ENCODE peak calls at places on chromosomes 4 and X, in ten cellular contexts. Y is chondrocyte, L is IMR-90, J is endothelial cell, R is fibroblast of pulmonary artery, E is ovary, N is GM20000, O is BJ, T is SK-N-SH, G is lower lobe of right lung. W is an unnamed sample.

GRCh38 chrX:30762754-30763153 is 109.5 kb downstream of the GK start:
- DNase-seq in Y (no peak), L (no peak), J (no peak), R (no peak), E (no peak), N (no peak), O (no peak), T (no peak), G (no peak), W (no peak)

GRCh38 chr4:1723131-1723801 is 1.9 kb downstream of the TACC3 start:
- DNase-seq in Y (peak), L (no peak), J (no peak), R (no peak), E (peak), N (no peak), O (no peak), T (no peak), G (peak), W (no peak)

GRCh38 chr4:105970371-105970770 is 75.1 kb downstream of the NPNT start:
- DNase-seq in Y (no peak), L (no peak), J (no peak), R (no peak), E (no peak), N (no peak), O (no peak), T (no peak), G (no peak), W (no peak)

GRCh38 chrX:19063030-19063429 is 59.2 kb downstream of the ADGRG2 start:
- DNase-seq in Y (no peak), L (peak), J (no peak), R (no peak), E (no peak), N (no peak), O (no peak), T (no peak), G (no peak), W (no peak)

GRCh38 chrX:69615779-69616519 is at the start of gene EDA:
- DNase-seq in Y (peak), L (peak), J (peak), R (peak), E (peak), N (peak), O (no peak), T (peak), G (peak), W (no peak)

GRCh38 chr4:148015468-148015867 is 283.6 kb downstream of the ARHGAP10 start:
- DNase-seq in Y (no peak), L (no peak), J (no peak), R (no peak), E (no peak), N (no peak), O (no peak), T (no peak), G (no peak), W (no peak)

GRCh38 chr4:4269856-4270255 is 20.1 kb downstream of the LYAR start:
- DNase-seq in Y (no peak), L (no peak), J (no peak), R (peak), E (no peak), N (no peak), O (no peak), T (no peak), G (no peak), W (peak)

GRCh38 chr4:10063544-10064300 is 42.4 kb upstream of the SLC2A9 start:
- DNase-seq in Y (no peak), L (peak), J (peak), R (peak), E (peak), N (no peak), O (peak), T (no peak), G (peak), W (peak)

GRCh38 chrX:71917621-71918341 is 7.1 kb downstream of the NHSL2 start:
- DNase-seq in Y (no peak), L (peak), J (no peak), R (peak), E (no peak), N (no peak), O (no peak), T (no peak), G (no peak), W (no peak)

GRCh38 chrX:40140706-40141499 is 43.1 kb upstream of the BCOR start:
- DNase-seq in Y (no peak), L (peak), J (no peak), R (peak), E (peak), N (no peak), O (no peak), T (no peak), G (peak), W (no peak)

GRCh38 chr4:68175562-68176155 is 46.0 kb upstream of the TMPRSS11F start:
- DNase-seq in Y (no peak), L (peak), J (peak), R (peak), E (no peak), N (peak), O (peak), T (peak), G (no peak), W (no peak)

GRCh38 chr4:24001945-24002640 is 112.2 kb upstream of the PPARGC1A start:
- DNase-seq in Y (no peak), L (no peak), J (no peak), R (no peak), E (no peak), N (no peak), O (no peak), T (no peak), G (no peak), W (no peak)

GRCh38 chr4:81314897-81315470 is 100.0 kb upstream of the PRKG2 start:
- DNase-seq in Y (no peak), L (peak), J (no peak), R (peak), E (no peak), N (no peak), O (peak), T (no peak), G (no peak), W (no peak)

GRCh38 chrX:9867753-9868152 is 81.5 kb downstream of the SHROOM2 start:
- DNase-seq in Y (no peak), L (peak), J (no peak), R (peak), E (no peak), N (no peak), O (no peak), T (no peak), G (no peak), W (no peak)

GRCh38 chrX:7120578-7121219 is 26.8 kb upstream of the STS start:
- DNase-seq in Y (no peak), L (peak), J (no peak), R (peak), E (no peak), N (no peak), O (no peak), T (no peak), G (no peak), W (no peak)

GRCh38 chrX:110401142-110401541 is 42.5 kb downstream of the RTL9 start:
- DNase-seq in Y (no peak), L (no peak), J (no peak), R (no peak), E (no peak), N (peak), O (no peak), T (no peak), G (no peak), W (no peak)
- TF ChIP-seq CTCF in Y (peak), L (no peak), J (no peak), R (no peak), E (no peak), N (no peak), O (no peak), T (no peak), G (no peak), W (no peak)

DNA sequence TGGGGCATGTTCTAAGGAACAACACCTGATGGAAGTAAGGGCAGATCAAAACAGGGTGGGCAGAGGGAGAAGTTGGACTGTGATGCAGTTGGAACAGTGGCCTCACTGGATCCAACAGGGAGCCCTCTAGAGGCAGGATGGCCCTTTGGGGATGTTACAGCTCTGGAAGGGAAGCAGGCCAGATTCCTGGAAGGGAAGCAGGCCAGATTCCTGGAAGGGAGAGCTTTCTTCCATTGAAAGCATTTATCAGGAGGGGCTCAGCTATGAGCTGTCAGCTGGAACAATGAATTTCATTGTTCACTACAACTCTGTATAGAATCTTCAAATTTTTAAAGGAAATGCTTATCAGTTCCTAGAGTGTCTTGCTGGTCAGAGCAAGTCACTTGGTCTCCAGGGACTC is 17.7 kb downstream of the IL15 start:
- DNase-seq in Y (no peak), L (peak), J (peak), R (peak), E (peak), N (no peak), O (no peak), T (no peak), G (peak), W (no peak)
- TF ChIP-seq CTCF in Y (peak), L (peak), J (no peak), R (peak), E (no peak), N (no peak), O (peak), T (peak), G (peak), W (peak)

DNA sequence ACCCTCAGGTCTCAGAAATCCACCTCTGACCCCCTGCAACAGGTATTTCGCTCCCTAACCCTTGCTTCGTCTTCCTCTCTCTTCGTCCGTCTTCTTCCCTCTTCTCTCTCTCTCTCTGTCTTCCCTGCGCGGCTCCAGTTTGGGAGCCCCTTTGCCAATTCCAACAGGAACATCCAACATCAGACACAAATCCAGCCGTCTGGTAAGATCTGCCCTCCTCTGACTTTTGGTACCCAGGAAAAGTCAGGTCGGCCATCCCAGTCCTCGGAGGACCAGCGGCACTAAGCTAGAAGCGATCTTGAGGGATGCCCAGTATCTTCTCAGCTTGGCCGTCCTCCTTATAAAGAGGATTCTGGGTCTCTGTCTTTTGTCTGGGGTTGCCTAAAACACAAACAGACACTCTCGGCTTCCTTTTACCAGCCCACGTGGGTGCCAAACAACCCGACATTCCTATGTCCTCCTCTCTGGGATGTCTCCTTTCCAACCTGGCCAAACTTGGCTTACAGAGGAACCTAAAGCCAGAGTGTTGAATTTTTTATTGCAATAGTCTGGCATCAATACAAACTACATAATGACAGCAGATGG is 7.7 kb downstream of the ASMTL start:
- DNase-seq in Y (peak), L (no peak), J (no peak), R (no peak), E (peak), N (no peak), O (no peak), T (no peak), G (peak), W (peak)
- TF ChIP-seq CTCF in Y (no peak), L (no peak), J (no peak), R (no peak), E (no peak), N (no peak), O (no peak), T (no peak), G (no peak), W (no peak)

GRCh38 chr4:162984621-162985020 is 182.1 kb downstream of the NAF1 start:
- DNase-seq in Y (no peak), L (no peak), J (no peak), R (no peak), E (no peak), N (no peak), O (no peak), T (no peak), G (no peak), W (no peak)

GRCh38 chr4:162985131-162985530 is 181.6 kb downstream of the NAF1 start:
- DNase-seq in Y (no peak), L (no peak), J (no peak), R (no peak), E (no peak), N (no peak), O (no peak), T (no peak), G (no peak), W (no peak)

GRCh38 chr4:162977788-162978187 is 188.9 kb downstream of the NAF1 start:
- DNase-seq in Y (no peak), L (no peak), J (no peak), R (no peak), E (no peak), N (no peak), O (no peak), T (no peak), G (no peak), W (no peak)

DNA sequence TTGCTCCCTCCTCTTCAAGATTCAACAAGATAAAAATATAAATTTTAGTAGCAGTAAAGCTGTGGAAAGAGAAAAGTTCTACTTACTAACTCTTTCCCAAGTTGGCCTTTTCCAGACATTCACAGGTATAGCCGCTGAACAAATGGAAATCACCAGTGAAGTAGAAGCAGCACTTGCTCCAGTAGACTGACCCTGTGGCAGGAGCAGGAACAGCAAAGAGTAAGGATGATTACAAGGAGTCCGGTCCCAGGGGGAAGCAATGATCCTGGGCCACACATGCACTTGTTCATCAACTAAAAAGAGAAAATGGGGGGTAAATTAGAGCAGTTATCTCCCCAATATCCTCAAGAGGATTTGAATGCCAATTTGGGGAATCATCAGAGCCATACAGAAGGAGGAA is 184.9 kb downstream of the NAF1 start:
- DNase-seq in Y (no peak), L (no peak), J (no peak), R (no peak), E (no peak), N (no peak), O (no peak), T (no peak), G (no peak), W (no peak)
- TF ChIP-seq CTCF in Y (no peak), L (no peak), J (no peak), R (no peak), E (no peak), N (no peak), O (no peak), T (no peak), G (no peak), W (no peak)

DNA sequence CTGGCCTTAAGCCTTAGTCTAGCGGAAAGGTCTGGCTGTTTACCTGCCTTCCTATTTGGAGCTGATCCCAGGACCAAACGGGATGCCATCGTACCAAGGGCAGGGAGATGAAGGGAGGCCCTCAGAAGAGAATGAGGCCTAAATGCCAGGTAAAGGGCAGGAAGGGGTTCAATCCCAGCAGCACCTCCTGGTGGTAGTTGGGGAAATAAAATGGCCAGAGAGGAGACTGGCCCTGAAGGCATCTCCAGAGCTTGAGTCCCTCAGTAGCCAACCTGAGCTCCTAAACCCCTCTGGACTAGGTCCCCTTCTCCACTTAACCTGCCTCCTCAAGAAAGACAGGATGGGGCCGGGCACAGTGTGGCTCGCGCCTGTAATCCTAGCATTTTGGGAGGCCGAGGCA is 53.7 kb downstream of the KDM5C start:
- DNase-seq in Y (no peak), L (no peak), J (no peak), R (no peak), E (no peak), N (no peak), O (no peak), T (no peak), G (no peak), W (no peak)
- TF ChIP-seq CTCF in Y (no peak), L (no peak), J (no peak), R (no peak), E (no peak), N (no peak), O (no peak), T (no peak), G (no peak), W (no peak)

GRCh38 chr4:19304028-19304427 is 947.7 kb upstream of the SLIT2 start:
- DNase-seq in Y (no peak), L (peak), J (no peak), R (peak), E (no peak), N (no peak), O (no peak), T (no peak), G (no peak), W (no peak)

DNA sequence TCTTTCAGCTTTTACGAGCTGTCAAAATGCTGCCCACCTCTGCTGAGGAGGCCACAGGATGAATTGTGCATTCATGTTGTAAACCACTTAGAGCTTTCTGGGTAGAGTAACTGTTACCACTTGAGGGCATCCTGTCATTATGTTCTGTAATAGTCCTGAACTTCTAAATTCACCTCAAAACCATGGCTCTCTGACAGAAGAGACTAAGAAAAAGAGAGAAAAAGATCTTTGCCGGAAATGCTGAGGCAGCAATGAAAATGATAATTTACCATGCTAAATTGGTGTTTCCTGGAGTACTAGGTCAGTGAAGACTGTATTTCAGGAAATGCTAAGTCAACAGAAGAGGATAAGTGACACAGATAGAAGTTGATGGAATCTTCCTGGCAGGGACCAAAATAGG is 942.3 kb upstream of the SLIT2 start:
- DNase-seq in Y (no peak), L (peak), J (no peak), R (peak), E (no peak), N (no peak), O (no peak), T (no peak), G (no peak), W (no peak)
- TF ChIP-seq CTCF in Y (peak), L (peak), J (no peak), R (peak), E (no peak), N (no peak), O (peak), T (peak), G (peak), W (no peak)

GRCh38 chr4:87416965-87417364 is 5.4 kb upstream of the NUDT9 start:
- DNase-seq in Y (no peak), L (no peak), J (no peak), R (no peak), E (no peak), N (no peak), O (no peak), T (no peak), G (no peak), W (no peak)
- TF ChIP-seq CTCF in Y (no peak), L (no peak), J (no peak), R (no peak), E (no peak), N (no peak), O (no peak), T (no peak), G (no peak), W (no peak)

GRCh38 chr4:42965326-42965725 is 72.8 kb downstream of the GRXCR1 start:
- DNase-seq in Y (no peak), L (no peak), J (peak), R (no peak), E (no peak), N (no peak), O (no peak), T (peak), G (no peak), W (no peak)
- TF ChIP-seq CTCF in Y (no peak), L (no peak), J (no peak), R (no peak), E (no peak), N (no peak), O (no peak), T (no peak), G (no peak), W (no peak)

W was measured in CD14-positive monocyte.